ENCODE peak calls at places on chromosomes 13 and 19, in five cellular contexts. P is endothelial cell of umbilical vein, S is vagina, Z is stomach, M is transverse colon. O is an unnamed sample.

GRCh38 chr13:42740753-42741152 is 40.6 kb upstream of the FAM216B start:
- DNase-seq in P (peak), S (no peak), Z (peak), M (peak), O (no peak)

GRCh38 chr13:91154553-91154952 is 192.9 kb upstream of the MIR17HG start:
- DNase-seq in P (no peak), S (no peak), Z (no peak), M (no peak), O (no peak)

GRCh38 chr13:43905435-43906031 is 25.8 kb downstream of the LACC1 start:
- DNase-seq in P (peak), S (no peak), Z (no peak), M (no peak), O (peak)

GRCh38 chr13:35881360-35881759 is 249.8 kb downstream of the DCLK1 start:
- DNase-seq in P (no peak), S (no peak), Z (no peak), M (no peak), O (peak)

GRCh38 chr19:57623091-57623490 is 9.0 kb downstream of the ZNF134 start:
- DNase-seq in P (no peak), S (no peak), Z (no peak), M (no peak), O (no peak)

GRCh38 chr13:32639502-32640105 is 53.4 kb downstream of the PDS5B start:
- DNase-seq in P (peak), S (no peak), Z (peak), M (peak), O (peak)

GRCh38 chr13:48891586-48891985 is 84.1 kb upstream of the FNDC3A start:
- DNase-seq in P (peak), S (no peak), Z (no peak), M (no peak), O (no peak)

GRCh38 chr13:36959438-36960116 is 39.5 kb upstream of the SMAD9 start:
- DNase-seq in P (no peak), S (no peak), Z (no peak), M (no peak), O (no peak)

GRCh38 chr13:24127116-24127631 is 33.3 kb upstream of the SPATA13 start:
- DNase-seq in P (no peak), S (no peak), Z (peak), M (peak), O (no peak)

GRCh38 chr19:1276620-1277007 is 1.3 kb downstream of the FAM174C start:
- DNase-seq in P (no peak), S (no peak), Z (no peak), M (peak), O (peak)

GRCh38 chr19:47723573-47723923 is 10.3 kb downstream of the EHD2 start:
- DNase-seq in P (no peak), S (no peak), Z (peak), M (peak), O (no peak)

GRCh38 chr19:10878253-10878652 is 6.9 kb downstream of the CARM1 start:
- DNase-seq in P (no peak), S (no peak), Z (no peak), M (no peak), O (no peak)

GRCh38 chr19:34597596-34597995 is 79.4 kb downstream of the SCGB2B2 start:
- DNase-seq in P (no peak), S (no peak), Z (no peak), M (no peak), O (no peak)

DNA sequence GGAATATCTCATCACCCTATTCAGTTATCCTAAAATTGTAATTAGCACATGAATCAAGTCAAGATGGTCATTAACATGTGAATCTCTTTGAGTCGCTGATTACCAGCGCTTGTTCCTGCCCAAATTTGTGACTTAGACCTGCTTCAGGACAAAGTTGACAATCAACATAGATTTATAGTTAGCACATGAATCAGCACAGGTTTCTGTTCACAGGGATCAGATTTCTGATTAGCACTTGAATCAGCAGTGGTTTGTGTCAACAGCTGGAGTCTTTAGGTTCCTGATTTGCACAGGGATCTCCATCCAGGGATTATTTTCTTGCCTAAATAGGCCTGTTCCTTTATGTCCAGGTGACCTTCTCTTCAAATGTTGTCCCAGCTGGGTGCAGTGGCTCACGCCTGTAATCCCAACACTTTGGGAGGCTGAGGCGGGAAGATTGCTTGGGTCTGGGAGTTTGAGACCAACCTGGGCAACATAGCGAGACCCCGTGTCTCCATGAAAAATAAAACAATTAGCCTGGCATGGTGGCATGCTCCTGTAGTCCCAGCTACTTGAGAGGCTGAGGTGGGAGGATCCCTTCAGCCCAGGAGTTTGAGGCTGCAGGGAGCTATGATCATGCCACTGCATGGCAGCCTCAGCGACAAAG is 3.8 kb upstream of the LRFN3 start:
- DNase-seq in P (no peak), S (no peak), Z (no peak), M (no peak), O (no peak)
- H3K27ac ChIP-seq in P (no peak), S (no peak), Z (no peak), M (no peak), O (no peak)

GRCh38 chr13:20191311-20191901 is 1.3 kb downstream of the GJB2 start:
- DNase-seq in P (no peak), S (no peak), Z (no peak), M (peak), O (no peak)
- TF ChIP-seq POLR2AphosphoS5 in P (no peak), S (no peak), Z (no peak), M (no peak), O (no peak)

DNA sequence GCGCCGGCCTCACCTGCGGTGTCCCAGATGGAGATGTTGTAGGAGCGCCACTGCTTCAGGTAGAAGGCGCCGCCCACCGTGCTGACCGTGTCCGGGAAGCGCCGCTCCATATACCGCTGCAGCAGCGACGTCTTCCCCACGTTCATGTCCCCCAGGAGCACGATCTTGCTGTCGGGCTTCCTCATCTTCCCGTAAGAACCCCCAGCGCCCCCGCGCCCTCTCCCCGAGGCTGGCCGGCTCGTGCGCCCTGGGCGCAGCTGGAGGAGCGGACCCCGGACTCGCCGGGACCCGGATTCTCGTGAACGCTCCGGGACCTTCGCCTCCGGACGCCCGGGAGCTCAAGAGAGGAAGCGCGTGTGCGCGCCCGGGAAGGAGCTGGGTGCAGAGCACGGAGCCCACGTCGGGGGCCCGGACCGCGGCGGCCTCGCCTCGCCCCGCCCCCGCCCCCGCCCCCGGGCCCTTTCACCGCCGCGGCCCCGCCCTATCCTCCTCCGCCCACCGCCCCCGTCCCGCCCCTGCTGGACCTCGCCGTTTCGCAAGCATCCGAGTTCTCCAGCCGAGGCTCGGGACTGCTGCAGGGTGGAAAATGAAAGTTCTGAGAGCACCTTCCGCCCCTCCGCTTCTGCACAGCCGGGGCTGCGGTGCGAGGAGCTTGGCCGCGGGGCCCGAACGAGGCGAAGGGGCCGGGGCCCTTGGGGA is at the start of gene RAB20:
- DNase-seq in P (peak), S (no peak), Z (peak), M (peak), O (peak)
- H3K27ac ChIP-seq in P (no peak), S (peak), Z (peak), M (peak), O (peak)

GRCh38 chr13:27269114-27269665 is 1.4 kb upstream of the RASL11A start:
- DNase-seq in P (no peak), S (no peak), Z (no peak), M (no peak), O (no peak)
- TF ChIP-seq POLR2AphosphoS5 in P (no peak), S (no peak), Z (no peak), M (no peak), O (no peak)

GRCh38 chr13:27279506-27279905 is 8.9 kb downstream of the RASL11A start:
- DNase-seq in P (no peak), S (no peak), Z (no peak), M (no peak), O (no peak)

GRCh38 chr13:27281420-27281819 is 10.8 kb downstream of the RASL11A start:
- DNase-seq in P (no peak), S (no peak), Z (no peak), M (peak), O (no peak)

GRCh38 chr13:27280841-27281240 is 10.2 kb downstream of the RASL11A start:
- DNase-seq in P (no peak), S (no peak), Z (no peak), M (no peak), O (no peak)

GRCh38 chr13:27283906-27284523 is 13.4 kb downstream of the RASL11A start:
- DNase-seq in P (peak), S (no peak), Z (no peak), M (peak), O (no peak)

GRCh38 chr13:27280009-27280646 is 9.5 kb downstream of the RASL11A start:
- DNase-seq in P (no peak), S (no peak), Z (no peak), M (no peak), O (no peak)
- H3K27ac ChIP-seq in P (no peak), S (no peak), Z (no peak), M (no peak), O (no peak)

GRCh38 chr13:38819596-38819995 is 132.7 kb downstream of the FREM2 start:
- DNase-seq in P (no peak), S (no peak), Z (no peak), M (no peak), O (no peak)
- TF ChIP-seq POLR2AphosphoS5 in P (no peak), S (no peak), Z (no peak), M (peak), O (no peak)